ENCODE peak calls at places on chromosome 10, in nine cellular contexts. One of them, this sample, is unnamed.

GRCh38 chr10:3339531-3339950 is 167.0 kb upstream of the PITRM1 start:
- DNase-seq in effector memory CD4-positive, alpha-beta T cell: no peak
- DNase-seq in lower leg skin: no peak
- DNase-seq in bronchial epithelial cell: no peak
- DNase-seq in skeletal muscle cell: no peak
- DNase-seq in fibroblast of pulmonary artery: no peak
- DNase-seq in choroid plexus epithelial cell: peak; percentile 62
- DNase-seq in GM12865: no peak
- DNase-seq in lower lobe of right lung: no peak
- DNase-seq in this sample: peak; percentile 45

GRCh38 chr10:43594944-43595589 is 11.2 kb upstream of the ZNF485 start:
- DNase-seq in effector memory CD4-positive, alpha-beta T cell: no peak
- DNase-seq in lower leg skin: no peak
- DNase-seq in bronchial epithelial cell: no peak
- DNase-seq in skeletal muscle cell: no peak
- DNase-seq in fibroblast of pulmonary artery: peak; percentile 56
- DNase-seq in choroid plexus epithelial cell: peak; percentile 76
- DNase-seq in GM12865: peak; percentile 92
- DNase-seq in lower lobe of right lung: no peak
- DNase-seq in this sample: peak; percentile 62

GRCh38 chr10:79065853-79066252 is 2.9 kb upstream of the ZMIZ1 start:
- DNase-seq in effector memory CD4-positive, alpha-beta T cell: no peak
- DNase-seq in lower leg skin: no peak
- DNase-seq in bronchial epithelial cell: no peak
- DNase-seq in skeletal muscle cell: no peak
- DNase-seq in fibroblast of pulmonary artery: no peak
- DNase-seq in choroid plexus epithelial cell: no peak
- DNase-seq in GM12865: no peak
- DNase-seq in lower lobe of right lung: peak; percentile 30
- DNase-seq in this sample: no peak

GRCh38 chr10:121084675-121085070 is 233.5 kb downstream of the WDR11 start:
- DNase-seq in effector memory CD4-positive, alpha-beta T cell: no peak
- DNase-seq in lower leg skin: no peak
- DNase-seq in bronchial epithelial cell: no peak
- DNase-seq in skeletal muscle cell: no peak
- DNase-seq in fibroblast of pulmonary artery: no peak
- DNase-seq in choroid plexus epithelial cell: no peak
- DNase-seq in GM12865: no peak
- DNase-seq in lower lobe of right lung: no peak
- DNase-seq in this sample: no peak

GRCh38 chr10:128950159-128950956 is 516.7 kb upstream of the MGMT start:
- DNase-seq in effector memory CD4-positive, alpha-beta T cell: no peak
- DNase-seq in lower leg skin: no peak
- DNase-seq in bronchial epithelial cell: no peak
- DNase-seq in skeletal muscle cell: no peak
- DNase-seq in fibroblast of pulmonary artery: no peak
- DNase-seq in choroid plexus epithelial cell: no peak
- DNase-seq in GM12865: no peak
- DNase-seq in lower lobe of right lung: no peak
- DNase-seq in this sample: no peak

GRCh38 chr10:71923138-71923692 is 41.0 kb upstream of the CHST3 start:
- DNase-seq in effector memory CD4-positive, alpha-beta T cell: no peak
- DNase-seq in lower leg skin: peak; percentile 81
- DNase-seq in bronchial epithelial cell: no peak
- DNase-seq in skeletal muscle cell: no peak
- DNase-seq in fibroblast of pulmonary artery: no peak
- DNase-seq in choroid plexus epithelial cell: no peak
- DNase-seq in GM12865: no peak
- DNase-seq in lower lobe of right lung: no peak
- DNase-seq in this sample: no peak

GRCh38 chr10:930415-931325 is 835 bp downstream of the LARP4B start:
- DNase-seq in effector memory CD4-positive, alpha-beta T cell: no peak
- DNase-seq in lower leg skin: peak; percentile 90
- DNase-seq in bronchial epithelial cell: peak; percentile 51
- DNase-seq in skeletal muscle cell: no peak
- DNase-seq in fibroblast of pulmonary artery: peak; percentile 21
- DNase-seq in choroid plexus epithelial cell: peak; percentile 32
- DNase-seq in GM12865: peak; percentile 55
- DNase-seq in lower lobe of right lung: peak; percentile 79
- DNase-seq in this sample: no peak

GRCh38 chr10:22251751-22252285 is 34.0 kb upstream of the EBLN1 start:
- DNase-seq in effector memory CD4-positive, alpha-beta T cell: peak; percentile 43
- DNase-seq in lower leg skin: peak; percentile 90
- DNase-seq in bronchial epithelial cell: peak; percentile 25
- DNase-seq in skeletal muscle cell: no peak
- DNase-seq in fibroblast of pulmonary artery: peak; percentile 61
- DNase-seq in choroid plexus epithelial cell: peak; percentile 54
- DNase-seq in GM12865: peak; percentile 75
- DNase-seq in lower lobe of right lung: peak; percentile 77
- DNase-seq in this sample: no peak

GRCh38 chr10:132649651-132650360 is 112.2 kb downstream of the INPP5A start:
- DNase-seq in effector memory CD4-positive, alpha-beta T cell: no peak
- DNase-seq in lower leg skin: no peak
- DNase-seq in bronchial epithelial cell: no peak
- DNase-seq in skeletal muscle cell: no peak
- DNase-seq in fibroblast of pulmonary artery: no peak
- DNase-seq in choroid plexus epithelial cell: no peak
- DNase-seq in GM12865: no peak
- DNase-seq in lower lobe of right lung: peak; percentile 24
- DNase-seq in this sample: no peak

DNA sequence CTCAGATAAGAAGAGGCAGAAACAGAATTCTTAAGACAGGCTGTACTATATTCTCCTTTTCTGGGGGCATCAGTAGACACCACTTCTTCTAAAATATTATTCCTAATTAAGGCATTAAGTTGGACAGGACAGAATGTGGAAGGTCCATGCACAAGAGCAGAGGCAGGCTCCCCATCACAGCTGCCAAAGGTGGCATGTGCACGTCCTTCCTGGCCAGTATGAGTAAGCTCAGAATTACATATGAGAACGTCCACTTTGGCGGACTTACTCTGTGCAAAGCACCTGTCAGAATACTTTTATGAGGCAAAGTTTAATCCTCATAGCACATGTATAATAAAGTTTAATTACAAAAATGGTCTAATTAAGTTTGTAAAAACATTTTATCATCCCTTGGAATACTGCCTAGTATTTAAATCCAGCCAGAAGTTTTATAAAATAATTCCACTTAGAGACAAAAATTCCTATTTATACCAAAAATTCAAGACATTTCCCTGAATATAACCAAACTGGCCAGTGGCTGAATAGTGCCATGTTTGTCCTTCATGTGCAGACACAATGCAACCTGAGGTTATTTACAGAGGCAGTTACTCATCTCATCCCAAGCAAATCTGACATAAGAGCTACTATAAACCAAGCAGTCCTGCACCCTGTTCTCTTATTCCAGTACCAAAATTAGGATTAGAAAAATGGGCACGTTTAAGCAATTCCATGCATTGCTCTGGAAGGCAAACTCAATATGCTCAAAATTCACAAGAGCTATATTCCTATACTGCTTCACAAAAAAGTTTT is 65.5 kb downstream of the CACUL1 start:
- DNase-seq in effector memory CD4-positive, alpha-beta T cell: no peak
- DNase-seq in lower leg skin: no peak
- DNase-seq in bronchial epithelial cell: no peak
- DNase-seq in skeletal muscle cell: no peak
- DNase-seq in fibroblast of pulmonary artery: no peak
- DNase-seq in choroid plexus epithelial cell: no peak
- DNase-seq in GM12865: no peak
- DNase-seq in lower lobe of right lung: no peak
- DNase-seq in this sample: no peak
- H3K4me3 ChIP-seq in effector memory CD4-positive, alpha-beta T cell: no peak overlapping the region
- H3K4me3 ChIP-seq in lower leg skin: no peak overlapping the region
- H3K4me3 ChIP-seq in bronchial epithelial cell: no peak overlapping the region
- H3K4me3 ChIP-seq in skeletal muscle cell: no peak overlapping the region
- H3K4me3 ChIP-seq in fibroblast of pulmonary artery: no peak overlapping the region
- H3K4me3 ChIP-seq in choroid plexus epithelial cell: no peak overlapping the region
- H3K4me3 ChIP-seq in GM12865: no peak overlapping the region
- H3K4me3 ChIP-seq in lower lobe of right lung: no peak overlapping the region
- H3K4me3 ChIP-seq in this sample: no peak overlapping the region

GRCh38 chr10:4661572-4662255 is 164.3 kb upstream of the AKR1E2 start:
- DNase-seq in effector memory CD4-positive, alpha-beta T cell: no peak
- DNase-seq in lower leg skin: peak; percentile 96
- DNase-seq in bronchial epithelial cell: no peak
- DNase-seq in skeletal muscle cell: no peak
- DNase-seq in fibroblast of pulmonary artery: no peak
- DNase-seq in choroid plexus epithelial cell: no peak
- DNase-seq in GM12865: no peak
- DNase-seq in lower lobe of right lung: peak; percentile 54
- DNase-seq in this sample: no peak
- H3K4me3 ChIP-seq in effector memory CD4-positive, alpha-beta T cell: no peak overlapping the region
- H3K4me3 ChIP-seq in lower leg skin: no peak overlapping the region
- H3K4me3 ChIP-seq in bronchial epithelial cell: no peak overlapping the region
- H3K4me3 ChIP-seq in skeletal muscle cell: no peak overlapping the region
- H3K4me3 ChIP-seq in fibroblast of pulmonary artery: no peak overlapping the region
- H3K4me3 ChIP-seq in choroid plexus epithelial cell: no peak overlapping the region
- H3K4me3 ChIP-seq in GM12865: no peak overlapping the region
- H3K4me3 ChIP-seq in lower lobe of right lung: no peak overlapping the region
- H3K4me3 ChIP-seq in this sample: no peak overlapping the region

GRCh38 chr10:111234234-111234633 is 157.4 kb downstream of the ADRA2A start:
- DNase-seq in effector memory CD4-positive, alpha-beta T cell: no peak
- DNase-seq in lower leg skin: no peak
- DNase-seq in bronchial epithelial cell: no peak
- DNase-seq in skeletal muscle cell: no peak
- DNase-seq in fibroblast of pulmonary artery: no peak
- DNase-seq in choroid plexus epithelial cell: no peak
- DNase-seq in GM12865: no peak
- DNase-seq in lower lobe of right lung: no peak
- DNase-seq in this sample: no peak
- H3K4me3 ChIP-seq in effector memory CD4-positive, alpha-beta T cell: no peak overlapping the region
- H3K4me3 ChIP-seq in lower leg skin: no peak overlapping the region
- H3K4me3 ChIP-seq in bronchial epithelial cell: no peak overlapping the region
- H3K4me3 ChIP-seq in skeletal muscle cell: no peak overlapping the region
- H3K4me3 ChIP-seq in fibroblast of pulmonary artery: no peak overlapping the region
- H3K4me3 ChIP-seq in choroid plexus epithelial cell: no peak overlapping the region
- H3K4me3 ChIP-seq in GM12865: no peak overlapping the region
- H3K4me3 ChIP-seq in lower lobe of right lung: no peak overlapping the region
- H3K4me3 ChIP-seq in this sample: no peak overlapping the region

DNA sequence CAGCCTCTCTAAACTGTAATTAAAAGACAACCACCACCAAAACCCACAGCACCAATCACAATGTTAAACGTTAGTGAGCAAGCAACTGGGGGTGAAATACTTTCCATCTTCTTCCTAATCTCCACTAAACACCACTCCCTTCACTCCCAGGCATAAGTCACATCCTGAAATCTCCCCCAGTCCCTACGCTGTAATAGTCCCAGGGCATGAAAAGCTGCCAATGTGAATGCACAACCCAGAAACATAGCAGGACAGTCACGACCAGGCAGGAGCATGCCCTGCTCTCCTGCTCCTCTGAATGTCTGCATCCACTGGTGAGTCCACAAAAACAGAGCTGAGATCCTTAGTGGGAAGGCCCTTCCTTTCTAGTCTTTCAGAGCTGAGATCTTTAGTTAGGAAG is 288.9 kb downstream of the PARD3 start:
- DNase-seq in effector memory CD4-positive, alpha-beta T cell: no peak
- DNase-seq in lower leg skin: no peak
- DNase-seq in bronchial epithelial cell: no peak
- DNase-seq in skeletal muscle cell: no peak
- DNase-seq in fibroblast of pulmonary artery: peak; percentile 87
- DNase-seq in choroid plexus epithelial cell: no peak
- DNase-seq in GM12865: no peak
- DNase-seq in lower lobe of right lung: no peak
- DNase-seq in this sample: peak; percentile 23
- H3K4me3 ChIP-seq in effector memory CD4-positive, alpha-beta T cell: no peak overlapping the region
- H3K4me3 ChIP-seq in lower leg skin: no peak overlapping the region
- H3K4me3 ChIP-seq in bronchial epithelial cell: no peak overlapping the region
- H3K4me3 ChIP-seq in skeletal muscle cell: no peak overlapping the region
- H3K4me3 ChIP-seq in fibroblast of pulmonary artery: peak overlapping the region; percentile 25
- H3K4me3 ChIP-seq in choroid plexus epithelial cell: no peak overlapping the region
- H3K4me3 ChIP-seq in GM12865: no peak overlapping the region
- H3K4me3 ChIP-seq in lower lobe of right lung: no peak overlapping the region
- H3K4me3 ChIP-seq in this sample: no peak overlapping the region

DNA sequence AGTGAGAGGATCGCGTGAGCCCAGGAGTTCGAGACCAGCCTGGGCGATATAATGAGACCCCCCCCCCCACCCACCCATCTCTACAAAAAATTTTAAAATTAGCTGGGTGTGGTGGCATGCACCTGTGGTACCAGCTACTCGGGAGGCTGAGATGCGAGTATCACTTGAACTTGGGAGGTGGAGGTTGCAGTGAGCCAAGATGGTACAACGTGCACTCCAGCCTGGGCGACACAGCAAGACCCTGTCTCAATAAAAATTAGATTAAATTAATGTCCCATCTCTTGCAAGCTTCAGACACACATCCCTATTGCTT is 391 bp upstream of the PROSER2 start:
- DNase-seq in effector memory CD4-positive, alpha-beta T cell: no peak
- DNase-seq in lower leg skin: no peak
- DNase-seq in bronchial epithelial cell: no peak
- DNase-seq in skeletal muscle cell: no peak
- DNase-seq in fibroblast of pulmonary artery: no peak
- DNase-seq in choroid plexus epithelial cell: no peak
- DNase-seq in GM12865: no peak
- DNase-seq in lower lobe of right lung: no peak
- DNase-seq in this sample: no peak
- H3K4me3 ChIP-seq in effector memory CD4-positive, alpha-beta T cell: no peak overlapping the region
- H3K4me3 ChIP-seq in lower leg skin: no peak overlapping the region
- H3K4me3 ChIP-seq in bronchial epithelial cell: peak overlapping the region; percentile 86
- H3K4me3 ChIP-seq in skeletal muscle cell: peak overlapping the region; percentile 71
- H3K4me3 ChIP-seq in fibroblast of pulmonary artery: peak overlapping the region; percentile 70
- H3K4me3 ChIP-seq in choroid plexus epithelial cell: peak overlapping the region; percentile 82
- H3K4me3 ChIP-seq in GM12865: peak overlapping the region; percentile 65
- H3K4me3 ChIP-seq in lower lobe of right lung: peak overlapping the region; percentile 71
- H3K4me3 ChIP-seq in this sample: peak overlapping the region; percentile 70

DNA sequence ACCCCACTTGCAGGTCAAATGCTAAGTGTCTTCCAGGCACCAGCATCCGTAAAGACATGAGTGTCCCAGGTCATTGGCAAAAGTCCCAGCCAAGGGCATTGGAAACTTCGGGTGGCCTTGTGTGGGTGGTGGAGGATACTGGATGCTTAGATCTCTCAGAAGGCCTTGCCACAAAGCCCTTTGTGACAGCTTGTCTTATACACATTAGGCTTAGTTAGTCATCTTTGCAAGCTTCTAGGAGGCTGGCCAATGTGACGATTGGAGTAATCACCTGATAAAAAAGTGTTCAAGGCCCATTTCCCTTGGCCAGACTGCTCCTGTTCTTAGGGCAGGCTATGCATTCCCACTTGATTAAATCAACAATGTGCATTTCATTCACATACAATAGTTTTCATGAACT is 26.9 kb downstream of the NPS start:
- DNase-seq in effector memory CD4-positive, alpha-beta T cell: no peak
- DNase-seq in lower leg skin: no peak
- DNase-seq in bronchial epithelial cell: no peak
- DNase-seq in skeletal muscle cell: no peak
- DNase-seq in fibroblast of pulmonary artery: no peak
- DNase-seq in choroid plexus epithelial cell: no peak
- DNase-seq in GM12865: no peak
- DNase-seq in lower lobe of right lung: no peak
- DNase-seq in this sample: no peak
- H3K4me3 ChIP-seq in effector memory CD4-positive, alpha-beta T cell: no peak overlapping the region
- H3K4me3 ChIP-seq in lower leg skin: no peak overlapping the region
- H3K4me3 ChIP-seq in bronchial epithelial cell: no peak overlapping the region
- H3K4me3 ChIP-seq in skeletal muscle cell: no peak overlapping the region
- H3K4me3 ChIP-seq in fibroblast of pulmonary artery: no peak overlapping the region
- H3K4me3 ChIP-seq in choroid plexus epithelial cell: no peak overlapping the region
- H3K4me3 ChIP-seq in GM12865: no peak overlapping the region
- H3K4me3 ChIP-seq in lower lobe of right lung: no peak overlapping the region
- H3K4me3 ChIP-seq in this sample: no peak overlapping the region

This sample was measured in brain microvascular endothelial cell.